ENCODE peak calls at places on chromosomes 5 and 9, in five cellular contexts. M, Z, W, V and K are unnamed samples.

GRCh38 chr9:73118297-73118696 is 33.4 kb upstream of the ANXA1 start:
- DNase-seq in M (no peak), Z (no peak), W (no peak), V (no peak), K (no peak)

GRCh38 chr5:76870046-76870445 is 20.2 kb downstream of the S100Z start:
- DNase-seq in M (no peak), Z (no peak), W (no peak), V (no peak), K (no peak)

GRCh38 chr5:169020102-169020501 is 280.8 kb downstream of the SLIT3 start:
- DNase-seq in M (no peak), Z (no peak), W (no peak), V (no peak), K (peak; percentile 35)

GRCh38 chr5:79172269-79172668 is 60.7 kb downstream of the BHMT start:
- DNase-seq in M (no peak), Z (no peak), W (no peak), V (no peak), K (no peak)

GRCh38 chr9:4668604-4669003 is 2.3 kb upstream of the SPATA6L start:
- DNase-seq in M (no peak), Z (no peak), W (no peak), V (no peak), K (no peak)

GRCh38 chr9:105206821-105207699 is 37.4 kb upstream of the SLC44A1 start:
- DNase-seq in M (no peak), Z (no peak), W (no peak), V (no peak), K (no peak)

GRCh38 chr9:78811562-78812276 is 514.8 kb downstream of the PSAT1 start:
- DNase-seq in M (no peak), Z (no peak), W (no peak), V (no peak), K (peak; percentile 44)

GRCh38 chr9:101366038-101366756 is 18.6 kb downstream of the BAAT start:
- DNase-seq in M (no peak), Z (no peak), W (no peak), V (no peak), K (peak; percentile 2)

GRCh38 chr9:97388721-97389238 is 23.1 kb upstream of the TDRD7 start:
- DNase-seq in M (no peak), Z (peak; percentile 14), W (no peak), V (no peak), K (no peak)

GRCh38 chr9:18365651-18366050 is 108.3 kb upstream of the ADAMTSL1 start:
- DNase-seq in M (no peak), Z (no peak), W (no peak), V (no peak), K (no peak)

GRCh38 chr9:88641471-88642240 is 106.7 kb downstream of the NXNL2 start:
- DNase-seq in M (no peak), Z (no peak), W (no peak), V (no peak), K (no peak)

GRCh38 chr9:113907282-113907681 is 31.2 kb downstream of the ZNF618 start:
- DNase-seq in M (no peak), Z (no peak), W (no peak), V (no peak), K (no peak)

GRCh38 chr5:110043025-110043424 is 353.3 kb downstream of the MAN2A1 start:
- DNase-seq in M (no peak), Z (no peak), W (no peak), V (no peak), K (no peak)

GRCh38 chr5:1429066-1429465 is 16.2 kb downstream of the SLC6A3 start:
- DNase-seq in M (no peak), Z (no peak), W (no peak), V (no peak), K (no peak)

GRCh38 chr5:79512692-79513518 is 1.0 kb downstream of the HOMER1 start:
- DNase-seq in M (no peak), Z (peak; percentile 7), W (peak; percentile 26), V (no peak), K (peak; percentile 38)

GRCh38 chr9:136255166-136255538 is 9.5 kb upstream of the QSOX2 start:
- DNase-seq in M (no peak), Z (no peak), W (no peak), V (peak; percentile 21), K (peak; percentile 23)

GRCh38 chr5:131148835-131149234 is 16.2 kb downstream of the HINT1 start:
- DNase-seq in M (no peak), Z (no peak), W (peak; percentile 89), V (no peak), K (no peak)

GRCh38 chr9:136488247-136489214 is 5.7 kb upstream of the SEC16A start:
- DNase-seq in M (no peak), Z (peak; percentile 77), W (peak; percentile 35), V (peak; percentile 66), K (peak; percentile 17)

GRCh38 chr5:59528226-59528862 is 365.2 kb downstream of the PDE4D start:
- DNase-seq in M (no peak), Z (no peak), W (no peak), V (no peak), K (no peak)

GRCh38 chr5:65952259-65952658 is 25.9 kb downstream of the ERBIN start:
- DNase-seq in M (no peak), Z (no peak), W (peak; percentile 15), V (no peak), K (no peak)

GRCh38 chr9:25994605-25995004 is 316.4 kb upstream of the TUSC1 start:
- DNase-seq in M (no peak), Z (no peak), W (no peak), V (no peak), K (no peak)

GRCh38 chr9:116587919-116588318 is 99.2 kb upstream of the TRIM32 start:
- DNase-seq in M (no peak), Z (no peak), W (no peak), V (no peak), K (no peak)

GRCh38 chr5:133110709-133111108 is 58.9 kb downstream of the HSPA4 start:
- DNase-seq in M (no peak), Z (no peak), W (no peak), V (no peak), K (no peak)

GRCh38 chr5:120452471-120452870 is 11.6 kb upstream of the PRR16 start:
- DNase-seq in M (no peak), Z (no peak), W (no peak), V (no peak), K (no peak)

GRCh38 chr9:125631391-125632085 is 75.5 kb downstream of the MAPKAP1 start:
- DNase-seq in M (no peak), Z (peak; percentile 40), W (no peak), V (no peak), K (peak; percentile 67)

GRCh38 chr9:27339661-27340295 is 42.8 kb upstream of the EQTN start:
- DNase-seq in M (no peak), Z (no peak), W (peak; percentile 60), V (no peak), K (no peak)

GRCh38 chr5:128905225-128906110 is 59.8 kb upstream of the SLC27A6 start:
- DNase-seq in M (no peak), Z (peak; percentile 52), W (peak; percentile 54), V (peak; percentile 3), K (peak; percentile 58)

GRCh38 chr9:125515281-125515680 is 191.7 kb downstream of the MAPKAP1 start:
- DNase-seq in M (no peak), Z (no peak), W (no peak), V (no peak), K (no peak)

GRCh38 chr5:172533058-172533398 is 78.7 kb upstream of the SH3PXD2B start:
- DNase-seq in M (no peak), Z (no peak), W (no peak), V (no peak), K (no peak)